ENCODE peak calls at places on chromosomes 16 and 17, in nine cellular contexts. W, H, L, S, M, B, Y, K and R are unnamed samples.

GRCh38 chr17:30095507-30096244 is 20.9 kb upstream of the NSRP1 start:
- DNase-seq in S (no peak), Y (no peak), M (peak; percentile 64), K (no peak), B (no peak), L (no peak), H (peak; percentile 82), W (peak; percentile 78), R (no peak)

GRCh38 chr16:73713817-73714495 is 582.7 kb upstream of the PSMD7 start:
- DNase-seq in M (no peak), S (no peak), L (no peak), H (peak; percentile 4), Y (no peak), W (peak; percentile 9), K (no peak), B (no peak), R (peak; percentile 41)

GRCh38 chr17:66730497-66730923 is 104.4 kb upstream of the CACNG5 start:
- DNase-seq in W (no peak), M (no peak), S (no peak), L (no peak), Y (no peak), B (no peak), H (no peak), K (no peak), R (no peak)

GRCh38 chr17:73841431-73842060 is 197.3 kb upstream of the SDK2 start:
- DNase-seq in Y (no peak), W (peak; percentile 54), L (no peak), M (peak; percentile 29), S (no peak), B (no peak), H (no peak), K (no peak), R (no peak)

GRCh38 chr17:63911657-63912100 is 621 bp upstream of the CSHL1 start:
- DNase-seq in B (no peak), S (peak; percentile 51), Y (no peak), K (no peak), M (peak; percentile 61), L (no peak), W (peak; percentile 63), H (peak; percentile 8), R (no peak)

GRCh38 chr17:61709567-61709966 is 118.5 kb upstream of the NACA2 start:
- DNase-seq in Y (no peak), W (no peak), M (no peak), B (no peak), H (no peak), L (no peak), K (no peak), S (no peak), R (no peak)

GRCh38 chr17:51118330-51119195 is 2.1 kb downstream of the SPAG9 start:
- DNase-seq in B (peak; percentile 59), H (no peak), Y (no peak), S (no peak), K (no peak), M (no peak), W (no peak), L (no peak), R (no peak)

GRCh38 chr17:67151717-67152116 is 93.3 kb downstream of the HELZ start:
- DNase-seq in L (no peak), K (no peak), Y (no peak), W (peak; percentile 38), H (peak; percentile 81), M (peak; percentile 76), B (no peak), S (no peak), R (no peak)

GRCh38 chr16:14056970-14057369 is 14.1 kb upstream of the MRTFB start:
- DNase-seq in M (no peak), K (no peak), Y (no peak), H (no peak), L (no peak), B (no peak), S (no peak), W (no peak), R (no peak)

GRCh38 chr16:471353-472198 is 46.1 kb downstream of the RAB11FIP3 start:
- DNase-seq in L (no peak), S (no peak), H (peak; percentile 19), M (peak; percentile 48), W (no peak), Y (no peak), B (no peak), K (no peak), R (peak; percentile 95)

GRCh38 chr16:27818231-27818630 is 245.3 kb downstream of the GSG1L start:
- DNase-seq in K (no peak), S (peak; percentile 31), H (no peak), L (no peak), B (no peak), Y (no peak), W (no peak), M (no peak), R (no peak)

GRCh38 chr17:17782425-17783120 is 54.2 kb downstream of the SREBF1 start:
- DNase-seq in M (no peak), L (no peak), W (no peak), S (no peak), K (no peak), B (no peak), Y (no peak), H (no peak), R (no peak)

GRCh38 chr17:80855968-80856862 is 135.4 kb upstream of the CHMP6 start:
- DNase-seq in Y (peak; percentile 76), K (no peak), S (no peak), L (no peak), W (peak; percentile 96), M (peak; percentile 89), H (peak; percentile 100), B (peak; percentile 80), R (no peak)

GRCh38 chr17:2302740-2303277 is 776 bp downstream of the SMG6 start:
- DNase-seq in L (no peak), S (no peak), W (no peak), B (no peak), Y (no peak), H (peak; percentile 6), M (no peak), K (no peak), R (no peak)

GRCh38 chr16:77662241-77662640 is 60.1 kb upstream of the NUDT7 start:
- DNase-seq in M (no peak), Y (no peak), S (no peak), B (no peak), K (no peak), L (no peak), W (no peak), H (no peak), R (no peak)

GRCh38 chr17:41463746-41464145 is 3.4 kb downstream of the KRT32 start:
- DNase-seq in L (no peak), W (no peak), K (no peak), S (no peak), M (no peak), B (no peak), H (no peak), Y (no peak), R (no peak)

GRCh38 chr17:79042421-79043190 is 18.6 kb downstream of the C1QTNF1 start:
- DNase-seq in K (no peak), S (peak; percentile 89), B (peak; percentile 82), L (peak; percentile 83), M (peak; percentile 75), W (peak; percentile 93), Y (no peak), H (peak; percentile 59), R (peak; percentile 60)

GRCh38 chr16:71311553-71312158 is 22.5 kb upstream of the CMTR2 start:
- DNase-seq in M (peak; percentile 13), Y (no peak), H (peak; percentile 5), S (no peak), W (peak; percentile 13), K (no peak), L (no peak), B (no peak), R (peak; percentile 34)

GRCh38 chr17:29571486-29571882 is 3.0 kb downstream of the TP53I13 start:
- DNase-seq in B (no peak), S (peak; percentile 29), H (no peak), M (no peak), W (no peak), K (no peak), Y (no peak), L (no peak), R (no peak)

GRCh38 chr17:41334385-41334784 is 16.2 kb downstream of the KRT33A start:
- DNase-seq in M (no peak), B (no peak), W (no peak), L (no peak), H (no peak), Y (no peak), S (no peak), K (no peak), R (no peak)

GRCh38 chr16:20660325-20660724 is 37.2 kb downstream of the ACSM1 start:
- DNase-seq in L (no peak), W (no peak), B (no peak), Y (no peak), H (no peak), S (no peak), M (no peak), K (no peak), R (no peak)

GRCh38 chr16:67943619-67944503 is at the start of gene LCAT:
- DNase-seq in K (no peak), B (no peak), H (no peak), L (peak; percentile 66), M (no peak), W (no peak), S (no peak), Y (no peak), R (peak; percentile 85)

DNA sequence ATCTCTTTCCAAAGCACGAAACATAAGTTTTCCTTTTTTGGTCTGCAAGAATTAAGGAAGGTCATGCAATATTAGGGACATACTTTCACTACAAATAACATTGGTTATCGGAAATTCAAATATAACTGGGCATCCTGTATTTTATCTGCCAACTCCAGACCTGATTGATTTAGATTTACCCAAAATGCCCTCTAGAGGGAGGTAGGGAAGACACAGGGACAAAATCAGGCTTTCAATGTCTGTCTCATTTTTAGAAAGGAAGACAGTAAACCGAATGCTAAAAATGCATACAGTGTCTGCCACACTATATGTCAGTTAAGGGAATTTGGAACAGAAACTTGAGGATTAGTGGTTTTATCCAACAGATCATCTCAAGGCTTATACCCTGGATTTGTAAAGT is 161.7 kb upstream of the SOX9 start:
- DNase-seq in M (peak; percentile 9), H (peak; percentile 8), S (no peak), Y (no peak), L (no peak), K (no peak), B (no peak), W (peak; percentile 33), R (no peak)
- TF ChIP-seq CTCF in M (peak; percentile 54), H (peak; percentile 44), S (peak; percentile 34), Y (no peak), L (peak; percentile 44), K (no peak), B (no peak), W (peak; percentile 55), R (peak; percentile 61)

GRCh38 chr16:11955713-11956123 is 9.3 kb upstream of the TNFRSF17 start:
- DNase-seq in M (peak; percentile 78), W (no peak), K (no peak), L (no peak), Y (no peak), B (no peak), S (no peak), H (peak; percentile 98), R (no peak)
- H3K27ac ChIP-seq in M (peak overlapping the region; percentile 74), W (no peak overlapping the region), K (peak overlapping the region; percentile 74), L (no peak overlapping the region), Y (no peak overlapping the region), B (no peak overlapping the region), S (no peak overlapping the region), H (peak overlapping the region; percentile 92), R (no peak overlapping the region)

GRCh38 chr17:36535669-36536081 is 888 bp downstream of the PIGW start:
- DNase-seq in Y (no peak), L (no peak), S (no peak), W (no peak), K (no peak), H (no peak), M (no peak), B (no peak), R (no peak)
- TF ChIP-seq CTCF in Y (no peak), L (no peak), S (no peak), W (peak; percentile 21), K (no peak), H (no peak), M (no peak), B (no peak), R (no peak)

GRCh38 chr17:43016216-43016615 is 6.0 kb downstream of the VAT1 start:
- DNase-seq in W (no peak), Y (no peak), H (no peak), S (no peak), K (no peak), L (no peak), B (no peak), M (no peak), R (no peak)
- H3K27ac ChIP-seq in W (no peak overlapping the region), Y (no peak overlapping the region), H (no peak overlapping the region), S (peak overlapping the region; percentile 40), K (peak overlapping the region; percentile 8), L (peak overlapping the region; percentile 72), B (peak overlapping the region; percentile 66), M (peak overlapping the region; percentile 52), R (peak overlapping the region; percentile 30)